ENCODE peak calls at places on chromosomes 1 and 21, in four cellular contexts. M is CD8-positive, alpha-beta T cell; N is transverse colon; H is bronchial epithelial cell. Z is an unnamed sample.

GRCh38 chr21:35024071-35024420 is 25.1 kb downstream of the RUNX1 start:
- DNase-seq in M (no peak), H (no peak), N (no peak), Z (no peak)

GRCh38 chr1:98393719-98394118 is 267.8 kb upstream of the SNX7 start:
- DNase-seq in N (no peak), H (no peak), M (no peak), Z (no peak)

GRCh38 chr1:12001249-12001917 is 17.9 kb upstream of the MIIP start:
- DNase-seq in N (no peak), M (no peak), H (no peak), Z (no peak)

GRCh38 chr1:51728611-51729155 is 111.8 kb downstream of the OSBPL9 start:
- DNase-seq in N (no peak), M (no peak), H (peak), Z (no peak)

GRCh38 chr1:225712391-225712790 is 59.5 kb upstream of the ENAH start:
- DNase-seq in M (no peak), H (no peak), N (no peak), Z (no peak)

GRCh38 chr1:185489406-185489805 is 172.4 kb upstream of the IVNS1ABP start:
- DNase-seq in H (no peak), M (no peak), N (no peak), Z (no peak)

GRCh38 chr1:89149229-89149628 is 23.3 kb upstream of the GBP2 start:
- DNase-seq in H (peak), N (peak), M (no peak), Z (no peak)

GRCh38 chr1:19433610-19433999 is 51.7 kb downstream of the CAPZB start:
- DNase-seq in N (no peak), H (no peak), M (no peak), Z (no peak)

GRCh38 chr1:183180213-183180612 is 5.9 kb upstream of the LAMC2 start:
- DNase-seq in M (no peak), N (peak), H (peak), Z (no peak)

GRCh38 chr1:23424171-23424959 is at the start of gene TCEA3:
- DNase-seq in N (peak), H (no peak), M (no peak), Z (no peak)

GRCh38 chr21:42702720-42703119 is 49.3 kb downstream of the PDE9A start:
- DNase-seq in N (no peak), M (no peak), H (no peak), Z (no peak)

GRCh38 chr1:41742219-41742618 is 176.5 kb downstream of the HIVEP3 start:
- DNase-seq in M (no peak), N (no peak), H (peak), Z (no peak)

GRCh38 chr1:155324717-155325595 is 4.3 kb downstream of the RUSC1 start:
- DNase-seq in H (peak), N (peak), M (no peak), Z (no peak)

GRCh38 chr1:207810173-207810572 is 58.3 kb downstream of the CD46 start:
- DNase-seq in N (no peak), H (peak), M (no peak), Z (no peak)

GRCh38 chr1:234969011-234969441 is 159.6 kb downstream of the TOMM20 start:
- DNase-seq in H (no peak), M (no peak), N (no peak), Z (no peak)

GRCh38 chr1:240878631-240879030 is 266.7 kb upstream of the GREM2 start:
- DNase-seq in N (no peak), M (no peak), H (no peak), Z (no peak)

GRCh38 chr1:16451868-16452528 is 11.5 kb downstream of the NECAP2 start:
- DNase-seq in H (no peak), N (no peak), M (no peak), Z (no peak)

GRCh38 chr1:89609781-89610456 is 23.0 kb upstream of the LRRC8C start:
- DNase-seq in N (no peak), M (no peak), H (no peak), Z (no peak)

DNA sequence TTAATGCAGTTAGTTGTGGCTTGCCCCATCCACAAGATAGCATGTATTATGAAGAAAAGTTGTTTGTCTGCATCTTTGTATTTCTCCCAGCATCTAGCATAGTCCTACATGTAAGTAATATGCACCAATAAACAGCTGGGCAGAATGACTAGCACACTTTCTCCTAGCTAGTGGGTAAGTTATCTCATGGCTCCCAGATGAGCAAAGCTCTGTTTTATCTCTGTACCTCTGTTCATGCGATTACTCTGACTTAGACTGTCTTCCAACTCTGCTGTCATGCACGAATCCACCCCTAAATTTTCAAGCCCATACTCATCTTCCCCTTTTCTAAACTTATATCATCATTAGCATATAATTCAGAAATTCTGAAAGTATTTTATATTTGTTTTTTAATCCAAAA is 37.5 kb upstream of the KCTD3 start:
- DNase-seq in N (no peak), M (no peak), H (no peak), Z (no peak)
- H3K4me3 ChIP-seq in N (no peak), M (no peak), H (no peak), Z (no peak)

GRCh38 chr1:201418461-201418860 is 3.1 kb downstream of the TNNI1 start:
- DNase-seq in H (no peak), N (no peak), M (no peak), Z (no peak)
- H3K4me3 ChIP-seq in H (no peak), N (no peak), M (no peak), Z (no peak)

GRCh38 chr1:224497714-224498573 is 63.3 kb upstream of the WDR26 start:
- DNase-seq in M (peak), N (no peak), H (peak), Z (peak)
- H3K4me3 ChIP-seq in M (no peak), N (no peak), H (no peak), Z (no peak)

GRCh38 chr1:180217021-180217420 is 13.0 kb upstream of the LHX4 start:
- DNase-seq in H (no peak), N (no peak), M (no peak), Z (no peak)

GRCh38 chr1:180219776-180220175 is 10.3 kb upstream of the LHX4 start:
- DNase-seq in H (no peak), M (no peak), N (no peak), Z (no peak)

GRCh38 chr1:180213401-180214177 is 16.5 kb upstream of the LHX4 start:
- DNase-seq in N (peak), H (no peak), M (peak), Z (no peak)

GRCh38 chr1:180218806-180219765 is 11.0 kb upstream of the LHX4 start:
- DNase-seq in N (no peak), H (no peak), M (no peak), Z (no peak)

DNA sequence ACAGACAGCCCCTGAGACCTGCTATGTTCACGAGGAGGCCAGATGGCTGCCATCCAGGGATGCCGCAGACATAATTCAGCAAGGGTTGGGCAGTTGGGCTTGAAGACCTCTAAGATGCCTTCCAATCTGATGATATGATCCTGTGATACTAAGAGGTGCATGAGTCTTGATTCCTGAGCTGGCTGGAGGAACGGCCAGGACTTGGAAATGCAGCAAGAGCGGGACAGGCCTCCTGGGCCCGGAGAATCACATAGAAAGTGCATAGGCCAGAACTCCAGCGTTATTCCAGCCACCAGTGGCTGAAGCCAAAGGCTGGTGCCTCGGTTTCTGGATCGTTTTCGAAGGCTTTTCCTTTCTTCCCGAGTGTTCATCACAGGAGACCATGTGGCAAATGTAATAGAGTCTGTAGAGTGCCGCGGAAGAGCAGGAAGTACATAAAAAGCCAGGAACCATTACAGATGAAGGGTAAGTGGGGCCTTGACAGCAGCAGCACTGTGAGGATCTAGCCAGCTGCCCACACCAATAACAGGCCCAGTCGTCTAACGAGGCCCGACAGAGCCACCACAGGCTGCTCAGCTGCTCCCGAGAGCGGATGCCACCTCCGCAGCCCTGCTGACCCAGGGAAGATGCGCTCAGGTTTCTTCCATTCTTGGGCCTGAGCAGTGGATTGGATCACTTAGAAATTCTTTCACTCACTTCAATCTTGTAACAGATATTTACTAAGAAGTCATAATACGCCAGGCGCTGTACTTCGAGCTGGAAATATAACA is 14.0 kb upstream of the LHX4 start:
- DNase-seq in H (no peak), M (no peak), N (no peak), Z (no peak)
- H3K4me3 ChIP-seq in H (no peak), M (no peak), N (no peak), Z (no peak)

DNA sequence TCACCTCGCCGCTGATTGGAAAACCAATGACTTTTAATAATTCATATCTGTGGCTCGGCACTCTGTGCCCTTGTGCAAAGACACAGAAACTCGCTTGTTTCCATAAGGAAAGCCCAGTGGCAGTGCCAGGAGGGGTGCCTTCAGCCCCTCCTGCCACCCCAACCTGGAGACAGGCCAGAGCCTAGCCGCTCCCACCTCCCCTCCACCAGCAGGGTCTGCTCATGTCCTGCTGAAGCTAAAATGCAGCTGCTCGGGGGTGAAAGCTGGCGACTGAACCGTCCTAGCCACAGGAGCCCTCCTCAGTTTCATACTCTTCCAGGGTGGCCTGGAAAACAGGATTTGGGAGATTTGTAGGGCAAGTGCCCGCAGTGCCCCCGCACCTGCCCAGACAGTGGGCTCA is 1.6 kb downstream of the PLEKHA6 start:
- DNase-seq in M (no peak), H (no peak), N (no peak), Z (no peak)
- H3K4me3 ChIP-seq in M (no peak), H (no peak), N (no peak), Z (no peak)

DNA sequence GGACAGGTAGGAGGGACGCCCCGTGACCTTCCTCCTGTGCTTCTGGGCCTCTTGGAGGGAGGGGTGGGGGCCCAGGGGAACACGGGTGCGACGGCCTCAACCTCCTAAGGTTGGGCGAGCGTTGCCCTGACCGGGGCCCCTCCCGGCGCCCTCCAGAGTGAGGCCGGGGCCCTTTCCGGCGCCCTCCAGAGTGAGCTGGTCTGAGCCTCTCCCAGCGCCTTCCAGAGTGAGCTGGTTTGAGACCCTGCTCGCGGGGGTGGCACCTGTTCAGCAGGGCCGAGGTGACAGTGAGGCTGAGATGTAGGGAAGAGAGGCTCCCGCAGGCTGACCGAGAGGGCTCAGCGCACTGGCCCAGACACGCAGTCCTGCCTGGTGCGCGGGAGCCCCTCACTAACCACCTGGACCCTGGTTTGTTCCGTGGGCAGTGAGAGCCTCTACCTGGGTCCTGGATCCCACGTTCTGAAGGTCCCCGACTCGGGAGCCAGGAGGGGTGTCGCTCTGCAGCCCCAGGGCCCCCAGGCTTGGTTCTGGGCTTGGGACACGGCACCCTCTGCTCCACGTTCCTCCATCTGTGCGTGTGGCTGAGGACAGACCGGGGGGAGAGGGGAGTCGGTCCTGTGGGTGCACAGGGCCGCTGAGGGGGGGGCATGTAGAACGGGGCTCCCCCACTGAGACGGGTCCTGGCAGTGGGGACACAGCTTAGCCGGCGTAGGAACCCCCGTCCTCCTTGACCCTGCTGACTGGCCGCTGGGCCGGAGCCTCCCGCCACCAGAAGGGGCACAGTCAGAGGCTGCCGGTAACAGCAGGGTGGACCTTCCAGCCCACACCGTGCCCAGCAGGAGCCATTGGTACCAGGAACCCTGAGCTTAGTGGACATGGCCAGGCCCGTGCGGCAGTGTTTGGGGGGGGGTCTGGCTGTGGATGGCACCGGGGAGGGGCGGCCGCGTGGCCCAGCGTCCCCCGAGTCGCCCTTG is 1.5 kb downstream of the COL6A1 start:
- DNase-seq in H (no peak), M (peak), N (peak), Z (no peak)
- H3K4me3 ChIP-seq in H (no peak), M (no peak), N (peak), Z (peak)

DNA sequence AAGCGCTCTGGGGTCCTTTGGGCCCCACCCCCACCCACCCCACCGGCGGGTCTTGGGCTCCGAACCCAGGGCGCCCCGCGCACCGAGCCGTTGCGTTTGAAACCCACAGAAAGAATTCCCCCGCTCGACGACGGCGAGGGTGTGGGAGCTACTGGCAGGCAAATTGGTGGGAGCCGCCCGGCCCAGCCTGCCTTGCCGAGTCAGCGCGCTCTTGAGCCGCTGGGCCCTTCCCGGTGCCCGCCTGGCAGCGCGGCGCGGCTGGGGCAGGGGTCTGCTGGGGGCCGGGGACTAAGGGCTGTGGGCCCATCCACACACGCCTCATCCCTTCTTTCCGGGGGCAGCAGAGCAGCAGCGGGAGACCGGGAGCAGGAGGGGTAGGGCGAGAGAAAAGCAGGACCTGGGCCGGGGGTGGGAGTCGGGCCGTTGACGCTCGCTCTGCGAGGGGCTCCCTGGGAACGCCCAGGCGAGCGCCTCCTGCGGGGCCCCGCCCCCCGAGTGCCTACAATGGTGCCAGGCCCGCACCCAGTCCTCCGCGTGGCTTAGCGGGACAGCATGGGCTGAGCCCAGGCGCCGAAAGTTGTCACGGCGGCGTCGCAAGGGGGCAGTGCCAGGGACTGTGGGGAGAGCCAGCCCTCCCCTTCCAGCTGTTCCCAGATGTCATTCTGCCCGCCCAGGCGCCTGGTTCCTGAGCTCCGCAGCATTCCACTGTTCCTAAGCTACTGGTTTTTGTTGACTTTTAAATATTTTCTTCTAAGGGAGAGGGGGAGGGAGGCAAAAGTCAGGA is at the start of gene C1orf94:
- DNase-seq in N (no peak), M (no peak), H (no peak), Z (no peak)
- H3K4me3 ChIP-seq in N (no peak), M (no peak), H (no peak), Z (peak)

GRCh38 chr1:194709439-194709838 is 1523.0 kb upstream of the B3GALT2 start:
- DNase-seq in N (no peak), H (no peak), M (no peak), Z (no peak)

GRCh38 chr1:194710671-194711070 is 1524.3 kb upstream of the B3GALT2 start:
- DNase-seq in N (no peak), H (no peak), M (no peak), Z (no peak)

GRCh38 chr1:194707074-194707473 is 1520.7 kb upstream of the B3GALT2 start:
- DNase-seq in N (no peak), M (no peak), H (no peak), Z (no peak)

DNA sequence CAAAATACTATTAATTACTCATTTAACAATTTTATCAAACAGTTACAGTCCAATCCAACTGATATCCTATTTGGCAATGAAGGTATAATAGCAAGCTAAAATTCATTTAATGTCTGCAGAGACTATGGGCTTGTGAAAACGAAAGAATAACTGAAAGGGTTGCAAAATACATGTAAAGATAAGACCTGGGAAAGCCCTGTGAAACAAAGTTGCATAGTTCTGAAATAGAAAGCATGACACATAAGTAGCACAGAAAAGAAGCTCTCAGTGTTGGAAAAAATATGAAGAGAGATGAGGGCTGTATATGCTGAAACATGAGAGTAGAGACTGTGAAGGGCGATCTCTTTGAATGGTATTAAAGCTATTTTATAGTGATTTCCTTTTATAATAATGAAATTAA is 1518.7 kb upstream of the B3GALT2 start:
- DNase-seq in H (no peak), N (no peak), M (no peak), Z (no peak)
- H3K4me3 ChIP-seq in H (no peak), N (no peak), M (no peak), Z (no peak)

GRCh38 chr1:118184737-118185082 is 318 bp downstream of the SPAG17 start:
- DNase-seq in N (no peak), M (no peak), H (peak), Z (no peak)
- H3K4me3 ChIP-seq in N (no peak), M (no peak), H (peak), Z (no peak)